ENCODE peak calls at places on chromosomes 12 and 14, in eight cellular contexts. F, R, N, W, Z, H, G and T are unnamed samples. For H3K4me1, the result is how much of the 10 kb centered on the place peaks cover.

GRCh38 chr12:56020437-56021189 is at the start of gene IKZF4:
- DNase-seq in F (no peak), Z (no peak), H (peak), R (peak), W (no peak), G (no peak), N (no peak), T (peak)

GRCh38 chr12:11885261-11886038 is 185.3 kb upstream of the BCL2L14 start:
- DNase-seq in Z (no peak), R (no peak), N (no peak), G (no peak), H (peak), F (no peak), W (peak), T (no peak)

GRCh38 chr14:88326352-88327103 is 3.5 kb upstream of the KCNK10 start:
- DNase-seq in G (no peak), N (no peak), H (no peak), R (no peak), F (no peak), Z (no peak), W (no peak), T (no peak)

GRCh38 chr12:20212658-20213387 is 155.5 kb upstream of the PDE3A start:
- DNase-seq in W (peak), N (no peak), F (peak), G (peak), Z (peak), R (peak), H (peak), T (peak)

GRCh38 chr14:104426771-104427125 is 152.8 kb upstream of the C14orf180 start:
- DNase-seq in R (no peak), W (no peak), N (no peak), Z (no peak), G (no peak), H (no peak), F (no peak), T (no peak)

GRCh38 chr14:101480747-101481530 is 80.4 kb upstream of the DIO3 start:
- DNase-seq in N (peak), R (no peak), H (peak), F (peak), W (peak), Z (peak), G (no peak), T (no peak)

GRCh38 chr12:52307836-52308806 is 13.1 kb downstream of the KRT83 start:
- DNase-seq in Z (peak), N (peak), G (peak), W (peak), F (no peak), R (peak), H (peak), T (peak)

GRCh38 chr12:81757731-81758325 is 1.3 kb downstream of the PPFIA2 start:
- DNase-seq in F (no peak), Z (no peak), N (no peak), G (no peak), R (no peak), H (no peak), W (no peak), T (no peak)

GRCh38 chr12:6770094-6770493 is 2.2 kb upstream of the LAG3 start:
- DNase-seq in F (no peak), R (no peak), N (no peak), W (no peak), G (no peak), Z (no peak), H (no peak), T (no peak)

GRCh38 chr12:58086006-58086405 is 144.6 kb downstream of the ATP23 start:
- DNase-seq in R (no peak), W (no peak), Z (no peak), N (no peak), H (no peak), G (no peak), F (no peak), T (no peak)

GRCh38 chr12:4143909-4144308 is 129.7 kb upstream of the CCND2 start:
- DNase-seq in R (no peak), N (no peak), G (no peak), F (no peak), Z (no peak), W (no peak), H (no peak), T (no peak)

GRCh38 chr12:132523576-132524331 is 33.8 kb downstream of the FBRSL1 start:
- DNase-seq in N (peak), G (peak), H (peak), F (peak), Z (peak), R (peak), W (peak), T (no peak)

GRCh38 chr14:25406818-25407217 is 356.9 kb upstream of the STXBP6 start:
- DNase-seq in R (no peak), Z (no peak), N (no peak), H (peak), G (no peak), F (no peak), W (no peak), T (no peak)

GRCh38 chr12:47034661-47035060 is 44.8 kb upstream of the PCED1B start:
- DNase-seq in F (no peak), W (no peak), Z (no peak), R (no peak), G (no peak), N (no peak), H (peak), T (no peak)

GRCh38 chr12:66237505-66238175 is 48.6 kb downstream of the IRAK3 start:
- DNase-seq in N (no peak), Z (no peak), H (no peak), W (no peak), F (no peak), G (no peak), R (no peak), T (no peak)

GRCh38 chr14:104750658-104751057 is 2.3 kb upstream of the SIVA1 start:
- DNase-seq in F (no peak), G (no peak), H (no peak), W (no peak), Z (no peak), N (peak), R (no peak), T (peak)

GRCh38 chr12:6523708-6524107 is 10.6 kb upstream of the GAPDH start:
- DNase-seq in N (no peak), F (no peak), Z (no peak), H (no peak), G (no peak), W (no peak), R (no peak), T (no peak)

GRCh38 chr12:113889806-113890581 is 76.1 kb downstream of the RBM19 start:
- DNase-seq in F (no peak), H (no peak), W (no peak), Z (no peak), N (no peak), R (no peak), G (no peak), T (no peak)

GRCh38 chr14:89779707-89780106 is 174.8 kb downstream of the EFCAB11 start:
- DNase-seq in R (no peak), N (no peak), Z (no peak), G (no peak), F (no peak), W (no peak), H (no peak), T (no peak)

GRCh38 chr14:64891839-64892375 is 12.2 kb upstream of the SPTB start:
- DNase-seq in F (no peak), W (peak), R (no peak), N (no peak), G (no peak), Z (no peak), H (peak), T (no peak)

GRCh38 chr12:4355843-4356327 is 23.6 kb downstream of the FGF23 start:
- DNase-seq in G (no peak), H (peak), R (peak), N (peak), W (no peak), Z (no peak), F (no peak), T (no peak)

GRCh38 chr12:29863665-29864064 is 79.9 kb upstream of the TMTC1 start:
- DNase-seq in H (no peak), F (no peak), W (no peak), R (no peak), Z (no peak), G (no peak), N (no peak), T (no peak)

GRCh38 chr12:131726-132465 is 65.3 kb downstream of the IQSEC3 start:
- DNase-seq in N (peak), R (no peak), W (no peak), G (no peak), Z (no peak), H (no peak), F (no peak), T (no peak)

GRCh38 chr12:11600199-11600598 is 49.3 kb upstream of the ETV6 start:
- DNase-seq in H (no peak), W (no peak), R (no peak), N (no peak), F (no peak), G (no peak), Z (no peak), T (no peak)

GRCh38 chr12:3005736-3006135 is 46.5 kb downstream of the TEAD4 start:
- DNase-seq in F (no peak), G (no peak), R (no peak), Z (no peak), N (no peak), W (no peak), H (peak), T (no peak)

GRCh38 chr14:98651042-98651441 is 621.0 kb downstream of the BCL11B start:
- DNase-seq in N (no peak), R (no peak), H (no peak), Z (no peak), W (no peak), F (no peak), G (no peak), T (no peak)

GRCh38 chr12:63753743-63754142 is 26.0 kb upstream of the RXYLT1 start:
- DNase-seq in F (no peak), H (no peak), R (no peak), G (no peak), W (no peak), N (no peak), Z (no peak), T (no peak)

GRCh38 chr12:120677765-120678473 is 9.0 kb upstream of the MLEC start:
- DNase-seq in W (no peak), F (peak), G (no peak), R (peak), Z (no peak), H (no peak), N (no peak), T (peak)

GRCh38 chr12:62912644-62913043 is 22.3 kb downstream of the PPM1H start:
- DNase-seq in W (no peak), H (no peak), F (no peak), R (no peak), Z (no peak), G (no peak), N (no peak), T (no peak)

GRCh38 chr14:20412876-20413784 is at the start of gene TEP1:
- DNase-seq in R (peak), N (peak), Z (peak), H (peak), G (peak), W (peak), F (peak), T (peak)

GRCh38 chr12:24252580-24252979 is 303.1 kb upstream of the SOX5 start:
- DNase-seq in G (no peak), R (no peak), F (no peak), Z (no peak), W (no peak), N (no peak), H (no peak), T (no peak)

GRCh38 chr12:117231750-117232149 is 41.5 kb upstream of the FBXO21 start:
- DNase-seq in N (no peak), Z (no peak), H (no peak), G (no peak), F (no peak), R (no peak), W (no peak), T (no peak)

GRCh38 chr12:6047249-6048227 is 76.9 kb downstream of the VWF start:
- DNase-seq in W (no peak), R (no peak), G (no peak), Z (no peak), N (no peak), F (no peak), H (peak), T (no peak)

GRCh38 chr12:47267571-47267970 is 187.8 kb upstream of the AMIGO2 start:
- DNase-seq in R (no peak), W (no peak), N (no peak), Z (no peak), H (peak), F (no peak), G (no peak), T (no peak)

GRCh38 chr12:97659117-97659880 is 196.7 kb downstream of the RMST start:
- DNase-seq in R (no peak), H (no peak), G (no peak), W (no peak), F (no peak), Z (no peak), N (no peak), T (no peak)

GRCh38 chr12:104682790-104683279 is 226.1 kb downstream of the CHST11 start:
- DNase-seq in H (no peak), W (no peak), G (peak), R (no peak), F (no peak), Z (no peak), N (no peak), T (no peak)

GRCh38 chr12:124405592-124405991 is 110.7 kb downstream of the RFLNA start:
- DNase-seq in F (no peak), G (no peak), N (no peak), H (no peak), Z (no peak), R (no peak), W (no peak), T (no peak)

GRCh38 chr14:75522224-75522764 is at the start of gene BATF:
- DNase-seq in G (peak), Z (no peak), R (no peak), H (no peak), W (peak), F (peak), N (peak), T (no peak)

GRCh38 chr14:89288114-89288513 is 128.9 kb downstream of the FOXN3 start:
- DNase-seq in R (no peak), Z (no peak), F (no peak), G (no peak), W (peak), H (no peak), N (no peak), T (no peak)

GRCh38 chr14:54172114-54172513 is 215.5 kb upstream of the BMP4 start:
- DNase-seq in F (no peak), Z (no peak), R (no peak), H (no peak), G (no peak), N (no peak), W (no peak), T (no peak)
- H3K4me1 ChIP-seq in F (under half), Z (under half), R (under half), H (under half), G (under half), N (under half), W (under half), T (under half)

DNA sequence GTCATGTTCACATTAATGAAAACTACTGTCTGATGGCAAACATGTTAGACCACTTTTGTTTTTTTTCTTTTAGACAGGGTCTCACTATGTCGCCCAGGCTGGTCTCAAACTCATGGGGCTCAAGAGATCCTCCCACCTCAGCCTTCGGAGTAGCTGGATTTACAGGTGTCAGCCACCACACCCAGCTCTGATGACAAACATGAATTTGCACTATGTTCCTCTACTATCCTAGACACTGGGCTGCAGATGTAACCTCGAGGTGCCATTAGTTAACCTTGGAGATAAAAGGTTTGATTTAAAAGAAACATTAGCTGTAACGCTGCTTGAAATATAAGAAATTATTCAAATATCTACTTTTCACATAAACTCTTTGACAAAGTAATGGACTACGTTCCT is 8.1 kb downstream of the VPS37B start:
- DNase-seq in G (no peak), R (no peak), W (no peak), Z (no peak), F (no peak), N (no peak), H (no peak), T (no peak)
- H3K4me3 ChIP-seq in G (no peak), R (no peak), W (peak), Z (peak), F (peak), N (peak), H (no peak), T (peak)

GRCh38 chr12:90010089-90010488 is 301.5 kb upstream of the ATP2B1 start:
- DNase-seq in F (no peak), N (no peak), R (no peak), G (no peak), H (peak), Z (no peak), W (no peak), T (no peak)
- TF ChIP-seq CTCF in F (no peak), N (no peak), R (no peak), G (no peak), H (peak), Z (no peak), W (no peak), T (no peak)

GRCh38 chr14:27190286-27190685 is 592.5 kb upstream of the NOVA1 start:
- DNase-seq in H (no peak), G (no peak), N (no peak), Z (no peak), R (no peak), F (no peak), W (no peak), T (no peak)

GRCh38 chr14:27186048-27186447 is 588.2 kb upstream of the NOVA1 start:
- DNase-seq in W (no peak), N (no peak), R (no peak), G (no peak), H (no peak), F (no peak), Z (no peak), T (no peak)

GRCh38 chr14:27181304-27181703 is 583.5 kb upstream of the NOVA1 start:
- DNase-seq in H (no peak), F (no peak), N (peak), G (no peak), R (peak), W (no peak), Z (no peak), T (no peak)

DNA sequence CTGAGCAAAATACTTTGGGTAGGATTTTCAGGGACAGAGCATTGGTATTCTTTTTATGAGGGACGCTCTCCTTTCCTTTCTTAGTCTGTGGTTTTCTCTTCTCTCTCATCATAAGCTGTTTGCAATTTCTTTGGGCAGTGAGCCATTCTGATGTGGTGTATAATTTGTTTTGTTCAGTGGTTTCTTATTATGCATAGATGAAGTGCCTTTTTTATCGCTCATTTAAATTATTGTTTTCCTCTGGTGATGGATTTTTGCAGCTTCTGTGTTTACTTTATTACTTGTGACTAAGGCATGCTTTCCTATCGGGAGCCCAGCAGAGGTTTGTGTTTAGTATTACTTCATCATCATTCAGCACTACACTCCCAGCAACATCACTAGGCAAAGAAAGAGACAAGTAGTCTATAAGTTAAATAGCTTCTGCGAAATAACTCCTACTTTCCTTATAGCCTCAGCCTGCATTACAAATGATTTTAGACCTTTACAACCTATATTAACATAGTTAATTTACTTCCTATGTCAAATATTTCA is 586.6 kb upstream of the NOVA1 start:
- DNase-seq in H (no peak), G (no peak), N (no peak), W (no peak), F (no peak), Z (no peak), R (no peak), T (no peak)
- H3K4me1 ChIP-seq in H (under half), G (under half), N (under half), W (under half), F (under half), Z (under half), R (under half), T (under half)

DNA sequence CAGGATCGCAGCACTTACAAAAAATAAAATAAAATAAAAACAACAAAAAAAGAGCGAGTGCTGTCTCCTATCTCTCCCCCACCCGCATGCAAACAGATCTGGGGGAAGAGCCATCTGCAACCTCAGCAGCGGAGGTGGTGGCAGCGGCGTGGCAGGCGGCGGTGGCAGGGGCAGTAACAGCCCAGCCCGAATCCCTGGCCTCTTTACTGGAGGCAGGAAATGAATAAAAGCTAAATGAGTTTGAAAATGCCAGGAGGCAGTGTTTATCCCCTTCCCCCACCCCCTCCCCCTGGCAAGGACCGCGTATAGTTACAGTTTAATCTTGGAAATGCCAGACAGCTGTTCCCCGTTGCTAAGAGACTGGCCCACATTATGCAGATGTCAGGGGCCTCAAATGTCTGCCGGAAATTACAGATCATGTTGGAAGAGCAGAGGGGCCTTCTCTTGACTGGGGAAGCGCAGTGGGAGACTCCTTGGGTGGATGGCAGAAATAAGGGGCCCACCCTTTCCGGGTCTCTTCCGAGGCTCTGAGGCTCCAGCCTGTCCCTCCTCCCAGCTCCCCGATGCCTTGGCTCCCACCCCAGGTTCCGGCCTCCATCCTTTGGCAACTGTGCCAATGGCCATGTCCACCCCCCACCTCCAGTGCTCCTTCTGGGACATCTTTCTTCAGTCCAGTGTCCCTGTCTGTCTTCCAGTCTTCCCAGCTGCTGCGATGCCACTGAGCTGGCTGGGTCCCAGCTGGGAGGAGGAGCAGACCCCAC is 93.8 kb downstream of the LRRC74A start:
- DNase-seq in Z (no peak), G (no peak), W (peak), H (peak), N (peak), R (peak), F (no peak), T (peak)
- H3K4me3 ChIP-seq in Z (no peak), G (no peak), W (no peak), H (no peak), N (no peak), R (peak), F (peak), T (no peak)

GRCh38 chr14:58826845-58827686 is 189.3 kb downstream of the DACT1 start:
- DNase-seq in G (no peak), F (no peak), R (no peak), N (no peak), Z (no peak), H (no peak), W (no peak), T (no peak)
- TF ChIP-seq CTCF in G (no peak), F (no peak), R (peak), N (no peak), Z (no peak), H (peak), W (no peak), T (no peak)

GRCh38 chr14:61662001-61662400 is 33.3 kb upstream of the HIF1A start:
- DNase-seq in N (no peak), Z (no peak), R (no peak), H (peak), G (no peak), F (no peak), W (no peak), T (no peak)

GRCh38 chr14:61659582-61659981 is 35.7 kb upstream of the HIF1A start:
- DNase-seq in H (peak), F (no peak), G (no peak), W (no peak), N (no peak), Z (no peak), R (no peak), T (no peak)

GRCh38 chr14:61663312-61663974 is 31.9 kb upstream of the HIF1A start:
- DNase-seq in W (no peak), R (no peak), N (no peak), Z (no peak), F (no peak), G (no peak), H (no peak), T (no peak)

GRCh38 chr14:61661471-61661988 is 33.8 kb upstream of the HIF1A start:
- DNase-seq in F (no peak), H (peak), N (no peak), R (no peak), Z (no peak), W (no peak), G (no peak), T (no peak)

GRCh38 chr14:61662437-61663311 is 32.6 kb upstream of the HIF1A start:
- DNase-seq in Z (no peak), N (no peak), G (peak), R (no peak), H (peak), W (peak), F (no peak), T (no peak)
- H3K4me1 ChIP-seq in Z (under half), N (under half), G (under half), R (under half), H (under half), W (under half), F (under half), T (under half)